ENCODE peak calls at places on chromosomes 4 and X, in four cellular contexts. D, E, S and M are unnamed samples.

GRCh38 chrX:49230500-49231232 is 2.5 kb downstream of the CACNA1F start:
- DNase-seq in D (peak; percentile 92), E (peak; percentile 76), S (peak; percentile 79), M (no peak)

GRCh38 chr4:177569443-177569842 is 127.2 kb upstream of the AGA start:
- DNase-seq in D (no peak), E (no peak), S (no peak), M (no peak)

GRCh38 chr4:85777908-85778808 is 303.2 kb downstream of the ARHGAP24 start:
- DNase-seq in D (no peak), E (no peak), S (no peak), M (peak; percentile 1)

GRCh38 chr4:158824425-158825274 is 55.8 kb downstream of the FNIP2 start:
- DNase-seq in D (no peak), E (no peak), S (no peak), M (no peak)

GRCh38 chrX:40719218-40719617 is 16.1 kb downstream of the MED14 start:
- DNase-seq in D (no peak), E (no peak), S (no peak), M (no peak)

GRCh38 chr4:104818579-104818978 is 323.9 kb upstream of the CXXC4 start:
- DNase-seq in D (no peak), E (no peak), S (no peak), M (no peak)

GRCh38 chr4:33709247-33709646 is 2535.1 kb downstream of the ARAP2 start:
- DNase-seq in D (no peak), E (no peak), S (no peak), M (peak; percentile 23)

GRCh38 chr4:8240211-8241041 is 29.1 kb upstream of the HTRA3 start:
- DNase-seq in D (no peak), E (no peak), S (no peak), M (peak; percentile 82)

GRCh38 chr4:21628116-21628515 is 320.5 kb downstream of the KCNIP4 start:
- DNase-seq in D (no peak), E (no peak), S (no peak), M (no peak)

GRCh38 chr4:101200561-101200960 is 146.8 kb downstream of the PPP3CA start:
- DNase-seq in D (no peak), E (no peak), S (no peak), M (peak; percentile 85)

DNA sequence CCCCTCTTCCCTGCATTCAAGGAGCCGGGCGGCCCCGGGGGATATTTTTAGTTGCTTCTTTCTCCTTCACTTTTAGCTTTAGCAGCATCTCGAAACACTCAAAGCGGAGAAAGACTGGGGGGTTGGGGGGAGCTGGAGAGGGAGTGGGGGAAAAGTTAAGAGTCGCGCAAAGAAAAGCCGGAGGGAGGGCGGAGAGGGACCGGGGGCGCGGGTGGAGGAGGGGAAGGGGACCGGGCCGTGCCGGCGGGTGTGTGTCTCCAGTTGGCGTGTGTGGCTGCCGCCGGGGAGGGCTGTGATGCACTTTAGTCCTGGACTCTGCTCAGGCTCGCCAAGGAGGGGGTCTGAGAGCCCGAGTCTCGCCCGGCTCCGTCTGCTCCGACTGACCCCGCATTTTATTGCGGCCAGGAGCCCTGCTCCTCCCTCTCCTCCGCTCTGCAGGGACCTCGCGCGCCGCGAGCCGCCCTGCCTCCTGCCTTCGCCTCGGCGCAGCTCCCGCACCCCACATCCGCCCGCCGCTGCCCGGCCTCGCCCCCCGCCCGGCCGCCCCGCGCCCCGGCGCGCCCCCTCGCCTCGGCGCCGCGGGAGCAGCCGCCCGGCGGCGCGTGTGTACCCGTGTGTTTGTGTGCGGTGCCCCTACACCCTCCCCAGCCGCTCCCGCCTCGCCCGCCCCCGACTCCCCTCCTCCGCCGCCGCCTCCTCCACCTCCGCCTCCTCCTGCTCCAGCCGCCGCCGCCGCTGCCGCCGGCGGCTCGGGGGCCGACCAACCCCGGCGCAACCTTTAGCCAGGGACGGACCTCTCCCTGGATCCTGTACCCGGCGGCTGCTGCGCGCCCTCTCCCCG is 1.4 kb downstream of the ZNF827 start:
- DNase-seq in D (peak; percentile 90), E (peak; percentile 67), S (peak; percentile 67), M (peak; percentile 20)
- TF ChIP-seq POLR2A in D (no peak), E (no peak), S (no peak), M (no peak)

GRCh38 chrX:110418220-110418856 is 59.7 kb downstream of the RTL9 start:
- DNase-seq in D (no peak), E (no peak), S (no peak), M (peak; percentile 5)
- H3K4me3 ChIP-seq in D (no peak overlapping the region), E (no peak overlapping the region), S (no peak overlapping the region), M (no peak overlapping the region)

GRCh38 chrX:108298165-108298602 is 140.0 kb downstream of the COL4A6 start:
- DNase-seq in D (peak; percentile 66), E (no peak), S (no peak), M (no peak)
- TF ChIP-seq POLR2A in D (no peak), E (no peak), S (no peak), M (no peak)

DNA sequence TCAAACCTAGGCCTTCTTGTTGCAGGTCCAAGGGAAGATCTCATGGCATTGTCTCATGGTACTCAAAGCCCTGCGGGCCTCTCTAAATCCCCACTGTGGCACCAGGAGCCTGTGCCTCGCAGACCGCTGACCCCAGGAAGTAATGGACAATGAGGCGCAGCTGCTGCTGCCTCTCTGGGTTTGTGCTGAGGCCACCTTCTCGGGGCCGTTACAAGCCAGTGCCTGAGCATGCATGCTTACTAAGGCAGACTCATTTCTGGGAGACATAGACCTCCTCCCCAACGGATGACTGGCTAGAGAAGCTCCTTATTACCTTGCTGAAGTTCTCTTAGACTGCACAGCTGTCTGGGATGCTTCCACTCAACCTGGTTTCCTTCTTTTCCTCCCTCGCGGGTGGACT is 1.3 kb downstream of the BDH2 start:
- DNase-seq in D (no peak), E (no peak), S (no peak), M (no peak)
- H3K4me3 ChIP-seq in D (no peak overlapping the region), E (peak overlapping the region; percentile 58), S (peak overlapping the region; percentile 52), M (no peak overlapping the region)

GRCh38 chr4:974668-975067 is 1.3 kb upstream of the DGKQ start:
- DNase-seq in D (no peak), E (no peak), S (no peak), M (no peak)

GRCh38 chr4:972651-973424 is 531 bp downstream of the DGKQ start:
- DNase-seq in D (peak; percentile 93), E (no peak), S (no peak), M (peak; percentile 52)

GRCh38 chr4:971670-972500 is 1.5 kb downstream of the DGKQ start:
- DNase-seq in D (no peak), E (no peak), S (no peak), M (no peak)

GRCh38 chr4:970854-971520 is 2.4 kb downstream of the DGKQ start:
- DNase-seq in D (no peak), E (no peak), S (no peak), M (no peak)

GRCh38 chr4:973431-974397 is at the start of gene DGKQ:
- DNase-seq in D (peak; percentile 96), E (peak; percentile 87), S (peak; percentile 86), M (peak; percentile 79)
- TF ChIP-seq POLR2A in D (no peak), E (no peak), S (no peak), M (peak; percentile 51)

DNA sequence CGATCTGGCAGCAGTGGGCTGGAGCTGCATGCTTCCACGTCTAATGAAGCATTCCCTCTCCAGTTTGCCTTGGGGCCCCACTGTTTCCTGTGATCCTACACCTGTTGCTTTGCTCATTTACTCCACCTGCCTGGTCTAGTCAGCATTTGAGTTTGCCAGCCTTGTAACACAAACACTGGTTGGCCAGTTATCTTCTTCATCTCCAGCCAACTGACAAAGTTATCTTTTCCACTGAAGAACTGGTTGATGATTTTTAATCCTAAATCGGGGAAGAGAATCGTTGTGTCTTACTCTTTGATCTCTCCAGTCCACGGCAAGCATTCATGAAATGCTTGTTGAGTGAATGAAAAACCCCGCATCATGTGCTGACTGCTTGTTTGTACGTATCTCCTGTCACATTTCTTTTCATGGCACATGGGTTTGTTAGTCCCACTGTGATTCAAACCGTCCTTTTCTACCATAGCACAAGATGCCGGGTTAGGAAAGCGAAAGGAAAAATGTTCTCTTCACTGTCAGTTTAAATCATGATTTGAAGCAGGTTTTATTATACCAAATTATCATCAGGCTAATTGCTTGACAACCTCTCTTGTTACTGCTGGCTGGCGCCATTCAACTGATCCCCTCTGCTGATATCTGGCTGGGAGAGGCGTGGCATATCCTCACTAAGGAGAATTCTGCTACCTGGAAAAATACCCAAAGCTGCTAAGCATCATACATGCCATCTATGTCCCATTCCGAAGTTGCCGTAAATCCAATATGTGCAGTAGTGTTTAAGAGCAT is 144.8 kb downstream of the SHROOM3 start:
- DNase-seq in D (no peak), E (no peak), S (no peak), M (no peak)
- H3K4me3 ChIP-seq in D (no peak overlapping the region), E (no peak overlapping the region), S (no peak overlapping the region), M (no peak overlapping the region)

GRCh38 chrX:71532753-71533425 is at the start of gene OGT:
- DNase-seq in D (peak; percentile 98), E (peak; percentile 97), S (peak; percentile 92), M (peak; percentile 99)
- TF ChIP-seq POLR2A in D (peak; percentile 41), E (peak; percentile 26), S (no peak), M (peak; percentile 69)